ENCODE peak calls at places on chromosome 2, in seven cellular contexts. One of them, this sample, is unnamed.

GRCh38 chr2:121128741-121129659 is 156.0 kb downstream of the TFCP2L1 start:
- DNase-seq in Peyer's patch: peak
- DNase-seq in K562: peak
- DNase-seq in HepG2: peak
- DNase-seq in tibial nerve: peak
- DNase-seq in heart left ventricle: no peak
- DNase-seq in body of pancreas: peak
- DNase-seq in this sample: no peak

GRCh38 chr2:12700989-12701388 is 15.7 kb upstream of the TRIB2 start:
- DNase-seq in Peyer's patch: no peak
- DNase-seq in K562: no peak
- DNase-seq in HepG2: no peak
- DNase-seq in tibial nerve: no peak
- DNase-seq in heart left ventricle: no peak
- DNase-seq in body of pancreas: no peak
- DNase-seq in this sample: no peak

GRCh38 chr2:112481050-112481527 is 867 bp upstream of the TTL start:
- DNase-seq in Peyer's patch: peak
- DNase-seq in K562: peak
- DNase-seq in HepG2: peak
- DNase-seq in tibial nerve: peak
- DNase-seq in heart left ventricle: peak
- DNase-seq in body of pancreas: peak
- DNase-seq in this sample: peak

GRCh38 chr2:11578081-11578948 is 44.5 kb downstream of the GREB1 start:
- DNase-seq in Peyer's patch: no peak
- DNase-seq in K562: no peak
- DNase-seq in HepG2: no peak
- DNase-seq in tibial nerve: no peak
- DNase-seq in heart left ventricle: peak
- DNase-seq in body of pancreas: no peak
- DNase-seq in this sample: no peak

GRCh38 chr2:152162141-152162540 is 13.4 kb downstream of the STAM2 start:
- DNase-seq in Peyer's patch: no peak
- DNase-seq in K562: no peak
- DNase-seq in HepG2: no peak
- DNase-seq in tibial nerve: no peak
- DNase-seq in heart left ventricle: no peak
- DNase-seq in body of pancreas: no peak
- DNase-seq in this sample: no peak

GRCh38 chr2:85744771-85745601 is 8.8 kb upstream of the ATOH8 start:
- DNase-seq in Peyer's patch: no peak
- DNase-seq in K562: no peak
- DNase-seq in HepG2: no peak
- DNase-seq in tibial nerve: peak
- DNase-seq in heart left ventricle: no peak
- DNase-seq in body of pancreas: peak
- DNase-seq in this sample: peak

GRCh38 chr2:161199885-161200284 is 39.7 kb downstream of the TANK start:
- DNase-seq in Peyer's patch: no peak
- DNase-seq in K562: no peak
- DNase-seq in HepG2: no peak
- DNase-seq in tibial nerve: no peak
- DNase-seq in heart left ventricle: no peak
- DNase-seq in body of pancreas: no peak
- DNase-seq in this sample: no peak

GRCh38 chr2:11753452-11753885 is 7.0 kb downstream of the LPIN1 start:
- DNase-seq in Peyer's patch: peak
- DNase-seq in K562: peak
- DNase-seq in HepG2: no peak
- DNase-seq in tibial nerve: no peak
- DNase-seq in heart left ventricle: no peak
- DNase-seq in body of pancreas: peak
- DNase-seq in this sample: no peak

GRCh38 chr2:117411983-117412382 is 402.5 kb upstream of the DDX18 start:
- DNase-seq in Peyer's patch: no peak
- DNase-seq in K562: no peak
- DNase-seq in HepG2: peak
- DNase-seq in tibial nerve: no peak
- DNase-seq in heart left ventricle: no peak
- DNase-seq in body of pancreas: no peak
- DNase-seq in this sample: no peak

GRCh38 chr2:152486737-152487063 is 151.7 kb downstream of the FMNL2 start:
- DNase-seq in Peyer's patch: no peak
- DNase-seq in K562: no peak
- DNase-seq in HepG2: no peak
- DNase-seq in tibial nerve: no peak
- DNase-seq in heart left ventricle: no peak
- DNase-seq in body of pancreas: no peak
- DNase-seq in this sample: no peak

GRCh38 chr2:219530048-219530963 is 13.3 kb downstream of the CHPF start:
- DNase-seq in Peyer's patch: peak
- DNase-seq in K562: peak
- DNase-seq in HepG2: peak
- DNase-seq in tibial nerve: peak
- DNase-seq in heart left ventricle: peak
- DNase-seq in body of pancreas: peak
- DNase-seq in this sample: peak

GRCh38 chr2:229173810-229174359 is 97.2 kb downstream of the PID1 start:
- DNase-seq in Peyer's patch: no peak
- DNase-seq in K562: no peak
- DNase-seq in HepG2: no peak
- DNase-seq in tibial nerve: no peak
- DNase-seq in heart left ventricle: no peak
- DNase-seq in body of pancreas: no peak
- DNase-seq in this sample: no peak

GRCh38 chr2:172095146-172095904 is 7.4 kb downstream of the DLX2 start:
- DNase-seq in Peyer's patch: peak
- DNase-seq in K562: no peak
- DNase-seq in HepG2: no peak
- DNase-seq in tibial nerve: no peak
- DNase-seq in heart left ventricle: no peak
- DNase-seq in body of pancreas: no peak
- DNase-seq in this sample: peak

GRCh38 chr2:36526216-36526615 is 71.8 kb downstream of the FEZ2 start:
- DNase-seq in Peyer's patch: no peak
- DNase-seq in K562: no peak
- DNase-seq in HepG2: no peak
- DNase-seq in tibial nerve: no peak
- DNase-seq in heart left ventricle: no peak
- DNase-seq in body of pancreas: no peak
- DNase-seq in this sample: no peak

GRCh38 chr2:595831-596592 is 81.2 kb downstream of the TMEM18 start:
- DNase-seq in Peyer's patch: no peak
- DNase-seq in K562: no peak
- DNase-seq in HepG2: no peak
- DNase-seq in tibial nerve: no peak
- DNase-seq in heart left ventricle: no peak
- DNase-seq in body of pancreas: no peak
- DNase-seq in this sample: peak

GRCh38 chr2:170817999-170818293 is 1.3 kb downstream of the GAD1 start:
- DNase-seq in Peyer's patch: no peak
- DNase-seq in K562: no peak
- DNase-seq in HepG2: no peak
- DNase-seq in tibial nerve: no peak
- DNase-seq in heart left ventricle: no peak
- DNase-seq in body of pancreas: no peak
- DNase-seq in this sample: no peak

GRCh38 chr2:88733155-88733902 is 41.9 kb downstream of the RPIA start:
- DNase-seq in Peyer's patch: no peak
- DNase-seq in K562: no peak
- DNase-seq in HepG2: no peak
- DNase-seq in tibial nerve: no peak
- DNase-seq in heart left ventricle: peak
- DNase-seq in body of pancreas: no peak
- DNase-seq in this sample: no peak

GRCh38 chr2:216307496-216307895 is 64.8 kb downstream of the MARCHF4 start:
- DNase-seq in Peyer's patch: no peak
- DNase-seq in K562: no peak
- DNase-seq in HepG2: no peak
- DNase-seq in tibial nerve: no peak
- DNase-seq in heart left ventricle: no peak
- DNase-seq in body of pancreas: no peak
- DNase-seq in this sample: no peak

GRCh38 chr2:174492963-174493431 is 6.2 kb upstream of the GPR155 start:
- DNase-seq in Peyer's patch: no peak
- DNase-seq in K562: no peak
- DNase-seq in HepG2: no peak
- DNase-seq in tibial nerve: no peak
- DNase-seq in heart left ventricle: no peak
- DNase-seq in body of pancreas: no peak
- DNase-seq in this sample: no peak

GRCh38 chr2:61538920-61539559 is 884 bp upstream of the XPO1 start:
- DNase-seq in Peyer's patch: no peak
- DNase-seq in K562: peak
- DNase-seq in HepG2: peak
- DNase-seq in tibial nerve: peak
- DNase-seq in heart left ventricle: peak
- DNase-seq in body of pancreas: peak
- DNase-seq in this sample: no peak

GRCh38 chr2:180992994-180993393 is 12.6 kb downstream of the UBE2E3 start:
- DNase-seq in Peyer's patch: no peak
- DNase-seq in K562: no peak
- DNase-seq in HepG2: no peak
- DNase-seq in tibial nerve: no peak
- DNase-seq in heart left ventricle: no peak
- DNase-seq in body of pancreas: no peak
- DNase-seq in this sample: no peak

GRCh38 chr2:47656715-47657600 is 126.0 kb upstream of the MSH6 start:
- DNase-seq in Peyer's patch: no peak
- DNase-seq in K562: no peak
- DNase-seq in HepG2: no peak
- DNase-seq in tibial nerve: no peak
- DNase-seq in heart left ventricle: no peak
- DNase-seq in body of pancreas: no peak
- DNase-seq in this sample: no peak

GRCh38 chr2:134119117-134119671 is 134.7 kb upstream of the MGAT5 start:
- DNase-seq in Peyer's patch: no peak
- DNase-seq in K562: peak
- DNase-seq in HepG2: no peak
- DNase-seq in tibial nerve: no peak
- DNase-seq in heart left ventricle: no peak
- DNase-seq in body of pancreas: no peak
- DNase-seq in this sample: no peak

GRCh38 chr2:134120160-134120717 is 133.6 kb upstream of the MGAT5 start:
- DNase-seq in Peyer's patch: no peak
- DNase-seq in K562: no peak
- DNase-seq in HepG2: no peak
- DNase-seq in tibial nerve: no peak
- DNase-seq in heart left ventricle: peak
- DNase-seq in body of pancreas: no peak
- DNase-seq in this sample: no peak

GRCh38 chr2:134117651-134118050 is 136.2 kb upstream of the MGAT5 start:
- DNase-seq in Peyer's patch: no peak
- DNase-seq in K562: no peak
- DNase-seq in HepG2: peak
- DNase-seq in tibial nerve: no peak
- DNase-seq in heart left ventricle: no peak
- DNase-seq in body of pancreas: no peak
- DNase-seq in this sample: no peak

GRCh38 chr2:134118279-134119116 is 135.4 kb upstream of the MGAT5 start:
- DNase-seq in Peyer's patch: peak
- DNase-seq in K562: peak
- DNase-seq in HepG2: peak
- DNase-seq in tibial nerve: peak
- DNase-seq in heart left ventricle: peak
- DNase-seq in body of pancreas: peak
- DNase-seq in this sample: peak

GRCh38 chr2:134119672-134120159 is 134.2 kb upstream of the MGAT5 start:
- DNase-seq in Peyer's patch: peak
- DNase-seq in K562: peak
- DNase-seq in HepG2: peak
- DNase-seq in tibial nerve: peak
- DNase-seq in heart left ventricle: peak
- DNase-seq in body of pancreas: peak
- DNase-seq in this sample: peak
- TF ChIP-seq POLR2A in Peyer's patch: peak
- TF ChIP-seq POLR2A in K562: peak
- TF ChIP-seq POLR2A in HepG2: peak
- TF ChIP-seq POLR2A in tibial nerve: peak
- TF ChIP-seq POLR2A in heart left ventricle: peak
- TF ChIP-seq POLR2A in body of pancreas: peak
- TF ChIP-seq POLR2A in this sample: no peak

GRCh38 chr2:6356127-6356761 is 509.5 kb downstream of the CMPK2 start:
- DNase-seq in Peyer's patch: no peak
- DNase-seq in K562: no peak
- DNase-seq in HepG2: no peak
- DNase-seq in tibial nerve: no peak
- DNase-seq in heart left ventricle: no peak
- DNase-seq in body of pancreas: no peak
- DNase-seq in this sample: no peak
- TF ChIP-seq CTCF in Peyer's patch: no peak
- TF ChIP-seq CTCF in K562: no peak
- TF ChIP-seq CTCF in HepG2: no peak
- TF ChIP-seq CTCF in tibial nerve: no peak
- TF ChIP-seq CTCF in heart left ventricle: no peak
- TF ChIP-seq CTCF in body of pancreas: no peak
- TF ChIP-seq CTCF in this sample: no peak

GRCh38 chr2:37645363-37645762 is 26.1 kb downstream of the CDC42EP3 start:
- DNase-seq in Peyer's patch: no peak
- DNase-seq in K562: no peak
- DNase-seq in HepG2: no peak
- DNase-seq in tibial nerve: no peak
- DNase-seq in heart left ventricle: no peak
- DNase-seq in body of pancreas: no peak
- DNase-seq in this sample: no peak

GRCh38 chr2:37643102-37644078 is 28.1 kb downstream of the CDC42EP3 start:
- DNase-seq in Peyer's patch: no peak
- DNase-seq in K562: no peak
- DNase-seq in HepG2: no peak
- DNase-seq in tibial nerve: no peak
- DNase-seq in heart left ventricle: no peak
- DNase-seq in body of pancreas: no peak
- DNase-seq in this sample: no peak

GRCh38 chr2:37645836-37646235 is 25.6 kb downstream of the CDC42EP3 start:
- DNase-seq in Peyer's patch: no peak
- DNase-seq in K562: peak
- DNase-seq in HepG2: peak
- DNase-seq in tibial nerve: no peak
- DNase-seq in heart left ventricle: no peak
- DNase-seq in body of pancreas: no peak
- DNase-seq in this sample: no peak

GRCh38 chr2:37641582-37642111 is 29.8 kb downstream of the CDC42EP3 start:
- DNase-seq in Peyer's patch: no peak
- DNase-seq in K562: no peak
- DNase-seq in HepG2: no peak
- DNase-seq in tibial nerve: no peak
- DNase-seq in heart left ventricle: no peak
- DNase-seq in body of pancreas: no peak
- DNase-seq in this sample: no peak

GRCh38 chr2:37644191-37644590 is 27.3 kb downstream of the CDC42EP3 start:
- DNase-seq in Peyer's patch: no peak
- DNase-seq in K562: no peak
- DNase-seq in HepG2: no peak
- DNase-seq in tibial nerve: no peak
- DNase-seq in heart left ventricle: no peak
- DNase-seq in body of pancreas: no peak
- DNase-seq in this sample: no peak
- TF ChIP-seq POLR2A in Peyer's patch: no peak
- TF ChIP-seq POLR2A in K562: no peak
- TF ChIP-seq POLR2A in HepG2: no peak
- TF ChIP-seq POLR2A in tibial nerve: no peak
- TF ChIP-seq POLR2A in heart left ventricle: no peak
- TF ChIP-seq POLR2A in body of pancreas: no peak
- TF ChIP-seq POLR2A in this sample: no peak

GRCh38 chr2:164824865-164825264 is 16.8 kb downstream of the COBLL1 start:
- DNase-seq in Peyer's patch: no peak
- DNase-seq in K562: no peak
- DNase-seq in HepG2: no peak
- DNase-seq in tibial nerve: no peak
- DNase-seq in heart left ventricle: no peak
- DNase-seq in body of pancreas: no peak
- DNase-seq in this sample: no peak
- TF ChIP-seq CTCF in Peyer's patch: no peak
- TF ChIP-seq CTCF in K562: no peak
- TF ChIP-seq CTCF in HepG2: no peak
- TF ChIP-seq CTCF in tibial nerve: no peak
- TF ChIP-seq CTCF in heart left ventricle: no peak
- TF ChIP-seq CTCF in body of pancreas: no peak
- TF ChIP-seq CTCF in this sample: no peak

This sample was measured in lower leg skin.